ENCODE peak calls at places on chromosomes 11 and 22, in seven cellular contexts. E, Q, G, H, C, J and M are unnamed samples.

GRCh38 chr11:21121991-21122390 is 452.6 kb downstream of the NELL1 start:
- DNase-seq in E (no peak), Q (no peak), G (no peak), H (no peak), C (no peak), J (no peak), M (no peak)

GRCh38 chr11:108221401-108221800 is 1.0 kb downstream of the NPAT start:
- DNase-seq in E (peak), Q (no peak), G (no peak), H (no peak), C (no peak), J (no peak), M (no peak)

GRCh38 chr22:32697331-32697995 is 104.0 kb upstream of the TIMP3 start:
- DNase-seq in E (no peak), Q (no peak), G (no peak), H (no peak), C (no peak), J (no peak), M (no peak)

GRCh38 chr11:132430352-132431091 is 1060.1 kb downstream of the NTM start:
- DNase-seq in E (no peak), Q (no peak), G (no peak), H (no peak), C (no peak), J (no peak), M (no peak)

GRCh38 chr22:37752189-37753061 is 55.3 kb upstream of the GCAT start:
- DNase-seq in E (peak), Q (peak), G (peak), H (no peak), C (peak), J (peak), M (peak)

GRCh38 chr11:35491231-35491871 is 34.1 kb downstream of the PAMR1 start:
- DNase-seq in E (peak), Q (no peak), G (no peak), H (no peak), C (no peak), J (peak), M (no peak)

GRCh38 chr11:27254744-27255446 is 108.1 kb downstream of the CCDC34 start:
- DNase-seq in E (peak), Q (no peak), G (no peak), H (no peak), C (no peak), J (peak), M (no peak)

GRCh38 chr22:36954251-36955014 is 41.0 kb downstream of the CSF2RB start:
- DNase-seq in E (no peak), Q (no peak), G (no peak), H (no peak), C (no peak), J (no peak), M (no peak)

GRCh38 chr11:1402355-1402754 is 12.6 kb downstream of the BRSK2 start:
- DNase-seq in E (no peak), Q (no peak), G (no peak), H (no peak), C (no peak), J (no peak), M (no peak)

GRCh38 chr11:69297225-69297925 is 3.4 kb downstream of the MYEOV start:
- DNase-seq in E (peak), Q (peak), G (peak), H (no peak), C (peak), J (peak), M (no peak)

GRCh38 chr11:108516125-108516524 is 17.9 kb upstream of the POGLUT3 start:
- DNase-seq in E (no peak), Q (no peak), G (no peak), H (no peak), C (no peak), J (no peak), M (no peak)

GRCh38 chr11:80616070-80616800 is 1175.4 kb upstream of the TENM4 start:
- DNase-seq in E (no peak), Q (no peak), G (no peak), H (no peak), C (no peak), J (no peak), M (no peak)

GRCh38 chr22:26563022-26563421 is 26.9 kb downstream of the TPST2 start:
- DNase-seq in E (no peak), Q (no peak), G (no peak), H (no peak), C (no peak), J (no peak), M (no peak)

GRCh38 chr11:71420455-71421241 is 27.5 kb downstream of the DHCR7 start:
- DNase-seq in E (peak), Q (peak), G (peak), H (peak), C (peak), J (no peak), M (peak)

GRCh38 chr11:57647960-57648776 is 1.5 kb downstream of the YPEL4 start:
- DNase-seq in E (no peak), Q (no peak), G (no peak), H (no peak), C (no peak), J (no peak), M (no peak)

GRCh38 chr11:76661835-76662434 is 8.6 kb downstream of the LRRC32 start:
- DNase-seq in E (no peak), Q (no peak), G (peak), H (no peak), C (no peak), J (no peak), M (no peak)

GRCh38 chr11:83249972-83250593 is 36.1 kb downstream of the CCDC90B start:
- DNase-seq in E (peak), Q (no peak), G (no peak), H (no peak), C (no peak), J (no peak), M (no peak)

GRCh38 chr22:36740716-36741115 is 35.2 kb downstream of the IFT27 start:
- DNase-seq in E (no peak), Q (no peak), G (peak), H (no peak), C (no peak), J (no peak), M (no peak)

GRCh38 chr22:37777122-37777687 is 30.5 kb upstream of the GCAT start:
- DNase-seq in E (peak), Q (peak), G (peak), H (no peak), C (peak), J (no peak), M (no peak)

DNA sequence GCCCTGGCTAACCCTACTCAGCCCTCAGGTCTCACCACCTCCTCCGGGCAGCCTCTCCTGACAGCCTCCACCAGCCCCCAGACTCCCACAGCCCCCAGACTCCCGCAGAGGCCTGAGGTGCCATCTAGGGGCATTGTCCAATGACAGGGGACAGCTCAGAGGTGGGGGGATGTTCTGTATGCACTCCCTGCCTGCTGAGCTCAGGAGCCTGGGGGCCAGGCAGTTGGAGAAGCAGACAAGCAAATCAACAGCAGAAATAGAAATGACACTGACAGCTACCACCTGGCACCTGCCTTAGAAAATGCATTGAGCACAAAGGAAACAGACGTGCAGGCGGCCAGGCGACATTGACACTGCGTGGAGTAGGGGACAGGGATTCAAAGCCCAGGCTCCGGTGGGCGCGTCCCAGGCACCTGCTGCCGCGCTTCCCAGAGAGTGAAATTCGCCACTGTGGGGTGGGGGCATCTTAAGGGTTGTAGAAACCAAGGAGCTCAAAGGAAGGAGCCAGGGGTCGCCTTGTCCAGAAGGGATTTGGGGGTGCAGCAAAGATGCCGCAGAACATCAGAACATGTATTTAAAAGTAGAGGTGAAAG is 22.5 kb upstream of the WNT7B start:
- DNase-seq in E (no peak), Q (no peak), G (no peak), H (no peak), C (no peak), J (no peak), M (no peak)
- TF ChIP-seq CTCF in E (no peak), Q (no peak), G (no peak), H (no peak), C (no peak), J (no peak), M (no peak)

GRCh38 chr11:113274708-113275582 is 39.4 kb upstream of the TTC12 start:
- DNase-seq in E (no peak), Q (no peak), G (no peak), H (peak), C (peak), J (no peak), M (no peak)
- TF ChIP-seq CTCF in E (no peak), Q (no peak), G (no peak), H (peak), C (peak), J (no peak), M (peak)

DNA sequence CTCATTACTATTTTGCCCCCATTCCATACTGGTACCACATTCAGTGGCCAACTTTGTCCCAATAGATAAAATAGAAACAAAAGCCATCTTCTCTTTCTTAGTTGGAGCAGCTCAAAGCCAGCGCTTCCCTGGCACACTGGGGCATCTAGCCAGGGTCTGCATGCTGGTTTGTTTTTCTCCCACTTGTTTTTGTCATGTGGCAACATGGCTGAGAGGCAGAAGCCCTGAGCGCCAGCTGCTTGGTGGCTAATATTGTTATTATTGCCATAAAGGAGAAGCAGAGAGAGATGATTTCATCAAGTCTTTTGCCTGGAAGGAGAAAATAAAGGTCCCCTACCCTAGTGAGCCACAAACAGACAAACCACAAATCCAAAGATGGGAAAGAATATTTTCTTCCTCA is 48.4 kb upstream of the CRTAM start:
- DNase-seq in E (no peak), Q (no peak), G (no peak), H (no peak), C (no peak), J (no peak), M (no peak)
- TF ChIP-seq CTCF in E (no peak), Q (no peak), G (no peak), H (no peak), C (no peak), J (no peak), M (no peak)

DNA sequence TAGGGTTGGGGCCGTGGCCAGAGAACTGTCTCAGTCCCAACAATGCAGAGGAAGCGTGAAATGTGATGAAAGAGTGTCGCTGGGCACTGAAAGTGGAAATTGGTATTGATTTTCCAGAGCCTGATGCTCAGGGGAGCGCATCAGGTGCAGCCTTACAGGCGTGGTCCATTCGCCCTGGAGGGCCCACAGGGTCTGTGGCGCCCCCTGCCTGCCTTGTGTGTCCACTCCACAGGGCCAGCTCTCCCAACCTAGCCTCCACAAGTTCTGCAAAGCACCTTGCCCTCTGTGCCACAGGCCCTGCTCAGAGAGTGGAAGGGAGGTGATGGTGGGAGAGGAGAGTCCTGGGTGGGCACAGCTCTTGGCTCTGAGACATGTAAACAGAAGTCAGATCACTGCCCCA is 54.9 kb upstream of the LMO1 start:
- DNase-seq in E (no peak), Q (no peak), G (no peak), H (peak), C (peak), J (no peak), M (no peak)
- TF ChIP-seq CTCF in E (peak), Q (no peak), G (no peak), H (no peak), C (no peak), J (no peak), M (peak)

DNA sequence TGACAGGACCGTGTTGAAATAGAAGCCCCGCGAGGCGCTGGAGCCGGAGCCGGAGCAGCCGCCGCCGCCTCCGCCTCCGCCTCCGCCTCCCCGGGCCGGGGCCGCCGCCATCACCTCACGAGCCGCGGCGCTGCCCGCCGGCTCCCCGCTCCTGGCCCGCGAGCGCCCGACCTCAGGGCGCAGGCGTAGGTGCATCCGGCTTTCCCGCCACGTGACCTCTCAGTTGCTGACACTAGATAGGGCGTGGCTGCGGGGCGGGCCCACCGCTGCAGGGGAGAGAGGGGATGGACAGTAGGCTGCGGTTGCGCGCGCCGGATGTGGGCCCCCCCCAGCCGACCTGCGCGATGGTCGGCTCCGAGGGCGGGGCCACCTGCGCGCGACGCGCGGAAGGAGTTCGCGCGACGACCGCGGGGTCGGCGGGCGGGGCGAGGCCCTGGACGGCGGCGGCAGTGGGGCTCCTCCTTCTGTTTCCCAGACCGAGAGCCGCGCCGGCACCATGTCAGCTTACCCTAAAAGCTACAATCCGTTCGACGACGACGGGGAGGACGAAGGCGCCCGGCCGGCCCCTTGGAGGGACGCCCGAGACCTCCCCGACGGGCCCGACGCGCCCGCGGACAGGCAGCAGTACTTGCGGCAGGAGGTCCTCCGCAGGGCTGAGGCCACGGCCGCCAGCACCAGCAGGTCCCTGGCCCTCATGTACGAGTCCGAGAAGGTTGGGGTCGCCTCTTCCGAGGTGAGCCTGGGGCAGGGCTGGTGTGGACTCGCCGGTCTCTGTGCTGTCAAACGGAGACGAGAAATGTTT is at the start of the genes PI4KA and SNAP29:
- DNase-seq in E (peak), Q (peak), G (peak), H (peak), C (peak), J (peak), M (peak)
- TF ChIP-seq CTCF in E (no peak), Q (no peak), G (no peak), H (no peak), C (no peak), J (no peak), M (peak)

GRCh38 chr11:63686912-63687311 is 5.6 kb downstream of the RTN3 start:
- DNase-seq in E (no peak), Q (no peak), G (no peak), H (no peak), C (no peak), J (no peak), M (no peak)

GRCh38 chr11:63683133-63683991 is 2.1 kb downstream of the RTN3 start:
- DNase-seq in E (peak), Q (peak), G (no peak), H (no peak), C (no peak), J (no peak), M (no peak)

GRCh38 chr11:63680842-63681207 is 475 bp upstream of the RTN3 start:
- DNase-seq in E (peak), Q (peak), G (no peak), H (no peak), C (peak), J (no peak), M (no peak)

GRCh38 chr11:63682045-63682915 is 980 bp downstream of the RTN3 start:
- DNase-seq in E (peak), Q (peak), G (peak), H (no peak), C (peak), J (no peak), M (no peak)

DNA sequence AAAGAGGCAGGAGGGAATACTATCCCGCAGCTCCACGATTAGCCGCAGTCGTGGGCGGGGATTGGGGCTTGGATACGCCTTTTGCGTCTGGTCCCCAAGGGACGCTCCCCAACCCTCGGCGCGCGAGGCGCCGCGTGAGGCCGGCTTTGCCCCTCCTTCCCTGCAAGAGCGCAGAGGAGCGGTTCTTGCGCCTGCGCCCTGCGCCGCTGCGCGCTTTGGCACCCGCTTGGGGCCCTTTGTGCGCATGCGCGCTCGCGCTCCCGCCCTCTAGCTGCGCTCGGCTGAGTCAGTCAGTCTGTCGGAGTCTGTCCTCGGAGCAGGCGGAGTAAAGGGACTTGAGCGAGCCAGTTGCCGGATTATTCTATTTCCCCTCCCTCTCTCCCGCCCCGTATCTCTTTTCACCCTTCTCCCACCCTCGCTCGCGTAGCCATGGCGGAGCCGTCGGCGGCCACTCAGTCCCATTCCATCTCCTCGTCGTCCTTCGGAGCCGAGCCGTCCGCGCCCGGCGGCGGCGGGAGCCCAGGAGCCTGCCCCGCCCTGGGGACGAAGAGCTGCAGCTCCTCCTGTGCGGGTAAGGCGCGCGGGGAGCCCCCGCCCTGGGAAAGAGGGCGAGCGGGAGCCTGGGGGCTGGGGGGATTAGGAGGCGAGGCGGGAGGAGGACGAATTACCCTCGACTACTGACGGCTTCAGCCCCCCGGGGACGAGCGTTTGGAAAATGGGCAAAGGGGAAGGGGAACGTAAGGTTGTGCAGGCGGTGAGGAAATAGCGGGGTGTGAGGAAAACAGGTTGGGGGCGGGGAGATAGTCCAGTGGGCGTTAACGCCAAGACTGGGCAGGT is at the start of gene RTN3:
- DNase-seq in E (peak), Q (peak), G (peak), H (peak), C (peak), J (peak), M (peak)
- TF ChIP-seq CTCF in E (no peak), Q (no peak), G (no peak), H (no peak), C (no peak), J (no peak), M (no peak)

DNA sequence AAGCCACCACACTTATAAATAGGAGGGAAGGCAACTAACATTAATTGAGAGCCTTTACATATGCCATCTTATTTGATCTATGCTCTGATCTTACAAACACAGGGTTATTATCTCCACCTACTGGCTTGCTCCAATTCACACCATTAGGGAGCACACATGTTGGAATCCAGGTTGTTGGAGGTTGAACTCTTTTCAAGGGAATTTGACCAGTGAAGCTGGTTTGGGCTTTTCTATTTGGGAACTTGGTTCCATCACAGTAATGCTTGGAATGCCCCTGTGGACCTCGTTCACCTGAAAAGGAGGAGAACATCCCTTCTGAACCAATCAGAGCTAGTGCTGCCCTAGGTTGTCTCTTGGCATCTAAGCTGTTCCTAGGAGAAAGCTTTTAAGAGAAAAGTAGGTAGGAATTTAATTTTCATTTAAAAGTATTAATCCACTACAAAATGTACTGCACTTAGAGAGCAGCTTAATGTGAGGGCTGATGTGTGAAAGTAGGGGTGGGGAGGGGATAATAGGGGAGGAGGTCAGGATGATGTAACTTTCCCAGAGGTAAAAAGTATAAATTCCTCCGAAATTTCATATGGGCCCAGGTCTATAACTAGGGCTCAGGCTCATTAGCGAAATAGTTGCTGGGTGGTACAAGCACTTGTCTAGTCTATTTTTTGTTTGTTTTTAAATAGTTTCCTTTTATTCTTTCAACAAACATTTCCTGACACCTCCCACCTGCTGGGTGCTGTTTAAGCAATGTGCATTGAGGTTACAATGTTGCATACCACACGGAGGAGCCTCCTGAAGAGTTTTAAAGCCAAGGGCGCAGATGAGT is 7.6 kb upstream of the MICAL2 start:
- DNase-seq in E (no peak), Q (no peak), G (no peak), H (no peak), C (no peak), J (no peak), M (no peak)
- TF ChIP-seq CTCF in E (peak), Q (peak), G (no peak), H (no peak), C (no peak), J (no peak), M (no peak)